ENCODE peak calls at places on chromosomes 11 and 22, in four cellular contexts. U is activated CD4-positive, CD25-positive, alpha-beta regulatory T cell treated with anti-CD3 and anti-CD28 coated beads, Interleukin-2, amount 50 U/mL, for 72 hours; H is fibroblast of gingiva; Q is COR-L47. L is an unnamed sample.
A peak's percentile ranks its signal among the peaks of the same experiment; 100 is the strongest.

GRCh38 chr11:65502274-65502851 is 3.5 kb downstream of the MALAT1 start:
- DNase-seq in U (no peak), H (peak; percentile 45), Q (no peak), L (no peak)

GRCh38 chr22:46085831-46086576 is 64.3 kb upstream of the PPARA start:
- DNase-seq in U (no peak), H (peak; percentile 97), Q (no peak), L (no peak)

GRCh38 chr22:24096401-24097115 is 84.7 kb upstream of the SUSD2 start:
- DNase-seq in U (no peak), H (no peak), Q (no peak), L (no peak)

GRCh38 chr11:119794141-119794665 is 65.2 kb upstream of the NECTIN1 start:
- DNase-seq in U (no peak), H (no peak), Q (no peak), L (no peak)

GRCh38 chr11:16191852-16192240 is 164.5 kb downstream of the SOX6 start:
- DNase-seq in U (no peak), H (no peak), Q (no peak), L (no peak)

GRCh38 chr11:132289590-132290256 is 919.3 kb downstream of the NTM start:
- DNase-seq in U (no peak), H (no peak), Q (no peak), L (no peak)

GRCh38 chr11:94897330-94897768 is 76.0 kb downstream of the CWC15 start:
- DNase-seq in U (no peak), H (peak; percentile 34), Q (peak; percentile 29), L (peak; percentile 37)

GRCh38 chr11:126419801-126420729 is 64.6 kb downstream of the ST3GAL4 start:
- DNase-seq in U (no peak), H (no peak), Q (no peak), L (no peak)

GRCh38 chr11:92948116-92948515 is 21.3 kb upstream of the MTNR1B start:
- DNase-seq in U (no peak), H (no peak), Q (no peak), L (no peak)

GRCh38 chr11:42311504-42311903 is 852.1 kb upstream of the LRRC4C start:
- DNase-seq in U (no peak), H (no peak), Q (no peak), L (no peak)

GRCh38 chr11:120090411-120090810 is 47.5 kb downstream of the TRIM29 start:
- DNase-seq in U (no peak), H (no peak), Q (no peak), L (no peak)

GRCh38 chr22:48660795-48661740 is 1166.6 kb downstream of the BRD1 start:
- DNase-seq in U (no peak), H (no peak), Q (no peak), L (no peak)

GRCh38 chr11:35516361-35516760 is 9.1 kb downstream of the PAMR1 start:
- DNase-seq in U (no peak), H (no peak), Q (no peak), L (no peak)

GRCh38 chr11:134527382-134528243 is 115.6 kb upstream of the B3GAT1 start:
- DNase-seq in U (no peak), H (no peak), Q (no peak), L (no peak)

GRCh38 chr11:67345949-67346819 is 7.2 kb downstream of the POLD4 start:
- DNase-seq in U (no peak), H (peak; percentile 73), Q (peak; percentile 36), L (no peak)

GRCh38 chr22:36331912-36332622 is 55.7 kb downstream of the MYH9 start:
- DNase-seq in U (peak; percentile 47), H (peak; percentile 35), Q (no peak), L (no peak)

GRCh38 chr22:32411388-32411787 is 659 bp downstream of the RTCB start:
- DNase-seq in U (no peak), H (no peak), Q (no peak), L (no peak)

GRCh38 chr11:78379039-78379670 is 38.5 kb downstream of the GAB2 start:
- DNase-seq in U (no peak), H (no peak), Q (no peak), L (no peak)

GRCh38 chr22:20299736-20300136 is 20.1 kb downstream of the DGCR6L start:
- DNase-seq in U (no peak), H (peak; percentile 13), Q (peak; percentile 22), L (no peak)

GRCh38 chr22:36086170-36086490 is 57.5 kb upstream of the RBFOX2 start:
- DNase-seq in U (no peak), H (no peak), Q (no peak), L (no peak)

GRCh38 chr11:19558189-19558986 is 154.2 kb upstream of the NAV2 start:
- DNase-seq in U (no peak), H (no peak), Q (no peak), L (no peak)

GRCh38 chr11:69320756-69321741 is 27.1 kb downstream of the MYEOV start:
- DNase-seq in U (peak; percentile 12), H (no peak), Q (no peak), L (no peak)

GRCh38 chr11:47980093-47980906 is at the start of gene PTPRJ:
- DNase-seq in U (peak; percentile 71), H (peak; percentile 20), Q (peak; percentile 44), L (peak; percentile 74)

GRCh38 chr22:16954060-16954403 is 54.0 kb downstream of the GAB4 start:
- DNase-seq in U (no peak), H (no peak), Q (no peak), L (no peak)

GRCh38 chr11:110962907-110963306 is 250.7 kb upstream of the ARHGAP20 start:
- DNase-seq in U (no peak), H (peak; percentile 56), Q (no peak), L (no peak)

GRCh38 chr11:128784059-128784804 is 82.9 kb downstream of the KCNJ1 start:
- DNase-seq in U (no peak), H (no peak), Q (no peak), L (no peak)

GRCh38 chr22:25726241-25726640 is 15.7 kb upstream of the MYO18B start:
- DNase-seq in U (no peak), H (no peak), Q (no peak), L (no peak)

GRCh38 chr11:70755410-70756158 is 357.3 kb downstream of the CTTN start:
- DNase-seq in U (peak; percentile 71), H (peak; percentile 59), Q (peak; percentile 72), L (peak; percentile 77)

GRCh38 chr11:128465946-128466688 is 121.2 kb downstream of the ETS1 start:
- DNase-seq in U (no peak), H (no peak), Q (no peak), L (no peak)

GRCh38 chr22:33913188-33913587 is 7.1 kb downstream of the LARGE1 start:
- DNase-seq in U (no peak), H (no peak), Q (no peak), L (no peak)

L was measured in neuronal stem cell.